ENCODE peak calls at places on chromosome 2, in four cellular contexts. One of them, this sample, is unnamed.

GRCh38 chr2:167438206-167438605 is 549.9 kb downstream of the XIRP2 start:
- DNase-seq in psoas muscle: no peak
- DNase-seq in A549: no peak
- DNase-seq in left lung: no peak
- DNase-seq in this sample: no peak

GRCh38 chr2:238945433-238946150 is 97.7 kb downstream of the TWIST2 start:
- DNase-seq in psoas muscle: peak
- DNase-seq in A549: peak
- DNase-seq in left lung: peak
- DNase-seq in this sample: no peak

GRCh38 chr2:101931402-101931801 is 60.4 kb upstream of the IL1R2 start:
- DNase-seq in psoas muscle: no peak
- DNase-seq in A549: no peak
- DNase-seq in left lung: no peak
- DNase-seq in this sample: no peak

GRCh38 chr2:120880381-120880780 is 144.7 kb downstream of the GLI2 start:
- DNase-seq in psoas muscle: no peak
- DNase-seq in A549: no peak
- DNase-seq in left lung: no peak
- DNase-seq in this sample: no peak

GRCh38 chr2:76197842-76198448 is 487.2 kb upstream of the GCFC2 start:
- DNase-seq in psoas muscle: no peak
- DNase-seq in A549: no peak
- DNase-seq in left lung: peak
- DNase-seq in this sample: peak

GRCh38 chr2:132857334-132857733 is 187.3 kb upstream of the LYPD1 start:
- DNase-seq in psoas muscle: no peak
- DNase-seq in A549: no peak
- DNase-seq in left lung: no peak
- DNase-seq in this sample: no peak

GRCh38 chr2:239729681-239730566 is 295.2 kb downstream of the NDUFA10 start:
- DNase-seq in psoas muscle: no peak
- DNase-seq in A549: no peak
- DNase-seq in left lung: no peak
- DNase-seq in this sample: no peak

GRCh38 chr2:9145752-9146430 is 60.7 kb upstream of the ASAP2 start:
- DNase-seq in psoas muscle: no peak
- DNase-seq in A549: no peak
- DNase-seq in left lung: no peak
- DNase-seq in this sample: no peak

GRCh38 chr2:216286616-216287231 is 85.6 kb downstream of the MARCHF4 start:
- DNase-seq in psoas muscle: no peak
- DNase-seq in A549: no peak
- DNase-seq in left lung: no peak
- DNase-seq in this sample: no peak

GRCh38 chr2:229610871-229611270 is 103.5 kb downstream of the DNER start:
- DNase-seq in psoas muscle: no peak
- DNase-seq in A549: no peak
- DNase-seq in left lung: no peak
- DNase-seq in this sample: no peak

GRCh38 chr2:233436691-233437438 is 82.6 kb downstream of the DGKD start:
- DNase-seq in psoas muscle: no peak
- DNase-seq in A549: no peak
- DNase-seq in left lung: no peak
- DNase-seq in this sample: no peak

GRCh38 chr2:237165405-237166276 is 80.0 kb downstream of the COPS8 start:
- DNase-seq in psoas muscle: no peak
- DNase-seq in A549: no peak
- DNase-seq in left lung: no peak
- DNase-seq in this sample: no peak
- TF ChIP-seq CTCF in psoas muscle: peak
- TF ChIP-seq CTCF in A549: peak
- TF ChIP-seq CTCF in left lung: peak
- TF ChIP-seq CTCF in this sample: peak

GRCh38 chr2:54239427-54239826 is 16.6 kb downstream of the TSPYL6 start:
- DNase-seq in psoas muscle: no peak
- DNase-seq in A549: no peak
- DNase-seq in left lung: no peak
- DNase-seq in this sample: no peak
- H3K27ac ChIP-seq in psoas muscle: no peak
- H3K27ac ChIP-seq in A549: no peak
- H3K27ac ChIP-seq in left lung: no peak
- H3K27ac ChIP-seq in this sample: no peak

GRCh38 chr2:236086971-236087465 is 81.2 kb downstream of the GBX2 start:
- DNase-seq in psoas muscle: no peak
- DNase-seq in A549: no peak
- DNase-seq in left lung: no peak
- DNase-seq in this sample: no peak
- TF ChIP-seq CTCF in psoas muscle: no peak
- TF ChIP-seq CTCF in A549: no peak
- TF ChIP-seq CTCF in left lung: no peak
- TF ChIP-seq CTCF in this sample: no peak

GRCh38 chr2:143473206-143473605 is 344.0 kb downstream of the ARHGAP15 start:
- DNase-seq in psoas muscle: no peak
- DNase-seq in A549: no peak
- DNase-seq in left lung: no peak
- DNase-seq in this sample: peak
- H3K27ac ChIP-seq in psoas muscle: no peak
- H3K27ac ChIP-seq in A549: peak
- H3K27ac ChIP-seq in left lung: peak
- H3K27ac ChIP-seq in this sample: no peak

GRCh38 chr2:70385204-70385603 is 83.3 kb upstream of the FAM136A start:
- DNase-seq in psoas muscle: no peak
- DNase-seq in A549: no peak
- DNase-seq in left lung: no peak
- DNase-seq in this sample: no peak

GRCh38 chr2:70391259-70391658 is 89.4 kb upstream of the FAM136A start:
- DNase-seq in psoas muscle: no peak
- DNase-seq in A549: no peak
- DNase-seq in left lung: no peak
- DNase-seq in this sample: no peak

GRCh38 chr2:70388813-70389212 is 86.9 kb upstream of the FAM136A start:
- DNase-seq in psoas muscle: no peak
- DNase-seq in A549: no peak
- DNase-seq in left lung: no peak
- DNase-seq in this sample: no peak

GRCh38 chr2:70385966-70386595 is 84.2 kb upstream of the FAM136A start:
- DNase-seq in psoas muscle: no peak
- DNase-seq in A549: no peak
- DNase-seq in left lung: no peak
- DNase-seq in this sample: no peak

DNA sequence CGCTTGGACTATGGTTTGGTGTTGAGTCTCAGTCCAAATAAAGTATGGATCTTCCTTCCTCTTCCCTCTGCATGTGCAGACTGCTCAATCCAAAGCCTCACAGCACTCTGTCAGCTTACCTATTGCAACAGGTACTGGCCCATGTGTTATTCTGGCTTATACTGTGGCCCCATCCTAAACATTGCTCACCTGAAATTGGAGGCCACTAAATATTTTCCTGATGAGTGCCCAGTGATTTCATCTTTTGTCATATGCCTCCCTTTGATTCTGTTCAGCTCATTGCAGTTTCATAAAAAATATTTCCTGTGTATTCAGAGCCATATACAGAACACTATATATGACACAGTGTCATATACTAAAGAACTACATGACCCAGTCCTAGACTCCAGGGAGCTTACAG is 86.3 kb upstream of the FAM136A start:
- DNase-seq in psoas muscle: no peak
- DNase-seq in A549: no peak
- DNase-seq in left lung: no peak
- DNase-seq in this sample: peak
- TF ChIP-seq CTCF in psoas muscle: no peak
- TF ChIP-seq CTCF in A549: no peak
- TF ChIP-seq CTCF in left lung: no peak
- TF ChIP-seq CTCF in this sample: no peak

GRCh38 chr2:209368924-209369323 is 54.9 kb upstream of the MAP2 start:
- DNase-seq in psoas muscle: no peak
- DNase-seq in A549: peak
- DNase-seq in left lung: peak
- DNase-seq in this sample: peak
- H3K27ac ChIP-seq in psoas muscle: no peak
- H3K27ac ChIP-seq in A549: peak
- H3K27ac ChIP-seq in left lung: peak
- H3K27ac ChIP-seq in this sample: no peak